ENCODE peak calls at places on chromosomes 2 and 18, in seven cellular contexts. One of them, this sample, is unnamed.

GRCh38 chr2:173210270-173211196 is 134.9 kb downstream of the MAP3K20 start:
- DNase-seq in aorta: peak; percentile 56
- DNase-seq in stimulated activated CD4-positive, alpha-beta T cell treated with anti-CD3 and anti-CD28 coated beads, TNF-alpha, amount 100 ng/mL, for 1 hour: no peak
- DNase-seq in NCI-H1105: peak; percentile 73
- DNase-seq in brain microvascular endothelial cell: peak; percentile 91
- DNase-seq in iPS-NIHi11: peak; percentile 73
- DNase-seq in RWPE1: peak; percentile 90
- DNase-seq in this sample: peak; percentile 73

GRCh38 chr18:66346833-66347595 is 256.9 kb downstream of the CDH19 start:
- DNase-seq in aorta: no peak
- DNase-seq in stimulated activated CD4-positive, alpha-beta T cell treated with anti-CD3 and anti-CD28 coated beads, TNF-alpha, amount 100 ng/mL, for 1 hour: no peak
- DNase-seq in NCI-H1105: no peak
- DNase-seq in brain microvascular endothelial cell: no peak
- DNase-seq in iPS-NIHi11: no peak
- DNase-seq in RWPE1: no peak
- DNase-seq in this sample: no peak

GRCh38 chr2:112893801-112894200 is 17.2 kb upstream of the IL37 start:
- DNase-seq in aorta: no peak
- DNase-seq in stimulated activated CD4-positive, alpha-beta T cell treated with anti-CD3 and anti-CD28 coated beads, TNF-alpha, amount 100 ng/mL, for 1 hour: no peak
- DNase-seq in NCI-H1105: no peak
- DNase-seq in brain microvascular endothelial cell: no peak
- DNase-seq in iPS-NIHi11: no peak
- DNase-seq in RWPE1: no peak
- DNase-seq in this sample: no peak

GRCh38 chr2:216606551-216607527 is 26.4 kb upstream of the IGFBP2 start:
- DNase-seq in aorta: no peak
- DNase-seq in stimulated activated CD4-positive, alpha-beta T cell treated with anti-CD3 and anti-CD28 coated beads, TNF-alpha, amount 100 ng/mL, for 1 hour: no peak
- DNase-seq in NCI-H1105: peak; percentile 74
- DNase-seq in brain microvascular endothelial cell: no peak
- DNase-seq in iPS-NIHi11: peak; percentile 69
- DNase-seq in RWPE1: no peak
- DNase-seq in this sample: peak; percentile 89

GRCh38 chr2:40358783-40359182 is 93.1 kb downstream of the SLC8A1 start:
- DNase-seq in aorta: no peak
- DNase-seq in stimulated activated CD4-positive, alpha-beta T cell treated with anti-CD3 and anti-CD28 coated beads, TNF-alpha, amount 100 ng/mL, for 1 hour: no peak
- DNase-seq in NCI-H1105: no peak
- DNase-seq in brain microvascular endothelial cell: no peak
- DNase-seq in iPS-NIHi11: no peak
- DNase-seq in RWPE1: no peak
- DNase-seq in this sample: no peak

GRCh38 chr2:66901344-66901743 is 466.4 kb downstream of the MEIS1 start:
- DNase-seq in aorta: no peak
- DNase-seq in stimulated activated CD4-positive, alpha-beta T cell treated with anti-CD3 and anti-CD28 coated beads, TNF-alpha, amount 100 ng/mL, for 1 hour: no peak
- DNase-seq in NCI-H1105: no peak
- DNase-seq in brain microvascular endothelial cell: no peak
- DNase-seq in iPS-NIHi11: no peak
- DNase-seq in RWPE1: no peak
- DNase-seq in this sample: no peak

GRCh38 chr18:2979871-2980606 is 32.9 kb downstream of the LPIN2 start:
- DNase-seq in aorta: no peak
- DNase-seq in stimulated activated CD4-positive, alpha-beta T cell treated with anti-CD3 and anti-CD28 coated beads, TNF-alpha, amount 100 ng/mL, for 1 hour: no peak
- DNase-seq in NCI-H1105: no peak
- DNase-seq in brain microvascular endothelial cell: no peak
- DNase-seq in iPS-NIHi11: no peak
- DNase-seq in RWPE1: no peak
- DNase-seq in this sample: no peak

GRCh38 chr2:39996653-39997080 is 217.6 kb upstream of the THUMPD2 start:
- DNase-seq in aorta: no peak
- DNase-seq in stimulated activated CD4-positive, alpha-beta T cell treated with anti-CD3 and anti-CD28 coated beads, TNF-alpha, amount 100 ng/mL, for 1 hour: no peak
- DNase-seq in NCI-H1105: no peak
- DNase-seq in brain microvascular endothelial cell: peak; percentile 88
- DNase-seq in iPS-NIHi11: no peak
- DNase-seq in RWPE1: peak; percentile 12
- DNase-seq in this sample: no peak

GRCh38 chr2:38648107-38648761 is 17.7 kb upstream of the GALM start:
- DNase-seq in aorta: no peak
- DNase-seq in stimulated activated CD4-positive, alpha-beta T cell treated with anti-CD3 and anti-CD28 coated beads, TNF-alpha, amount 100 ng/mL, for 1 hour: no peak
- DNase-seq in NCI-H1105: no peak
- DNase-seq in brain microvascular endothelial cell: no peak
- DNase-seq in iPS-NIHi11: no peak
- DNase-seq in RWPE1: no peak
- DNase-seq in this sample: no peak

GRCh38 chr2:226579519-226579918 is 220.1 kb downstream of the IRS1 start:
- DNase-seq in aorta: no peak
- DNase-seq in stimulated activated CD4-positive, alpha-beta T cell treated with anti-CD3 and anti-CD28 coated beads, TNF-alpha, amount 100 ng/mL, for 1 hour: no peak
- DNase-seq in NCI-H1105: no peak
- DNase-seq in brain microvascular endothelial cell: no peak
- DNase-seq in iPS-NIHi11: no peak
- DNase-seq in RWPE1: no peak
- DNase-seq in this sample: no peak

GRCh38 chr2:220077488-220077887 is 450.1 kb downstream of the SLC4A3 start:
- DNase-seq in aorta: no peak
- DNase-seq in stimulated activated CD4-positive, alpha-beta T cell treated with anti-CD3 and anti-CD28 coated beads, TNF-alpha, amount 100 ng/mL, for 1 hour: no peak
- DNase-seq in NCI-H1105: no peak
- DNase-seq in brain microvascular endothelial cell: peak; percentile 60
- DNase-seq in iPS-NIHi11: no peak
- DNase-seq in RWPE1: peak; percentile 13
- DNase-seq in this sample: no peak

GRCh38 chr18:55268146-55268545 is 308.9 kb upstream of the CCDC68 start:
- DNase-seq in aorta: no peak
- DNase-seq in stimulated activated CD4-positive, alpha-beta T cell treated with anti-CD3 and anti-CD28 coated beads, TNF-alpha, amount 100 ng/mL, for 1 hour: no peak
- DNase-seq in NCI-H1105: no peak
- DNase-seq in brain microvascular endothelial cell: no peak
- DNase-seq in iPS-NIHi11: no peak
- DNase-seq in RWPE1: no peak
- DNase-seq in this sample: no peak

GRCh38 chr18:25646971-25647370 is 295.0 kb upstream of the ZNF521 start:
- DNase-seq in aorta: no peak
- DNase-seq in stimulated activated CD4-positive, alpha-beta T cell treated with anti-CD3 and anti-CD28 coated beads, TNF-alpha, amount 100 ng/mL, for 1 hour: no peak
- DNase-seq in NCI-H1105: no peak
- DNase-seq in brain microvascular endothelial cell: no peak
- DNase-seq in iPS-NIHi11: no peak
- DNase-seq in RWPE1: no peak
- DNase-seq in this sample: no peak

GRCh38 chr2:34105015-34105767 is 506.1 kb upstream of the FAM98A start:
- DNase-seq in aorta: no peak
- DNase-seq in stimulated activated CD4-positive, alpha-beta T cell treated with anti-CD3 and anti-CD28 coated beads, TNF-alpha, amount 100 ng/mL, for 1 hour: no peak
- DNase-seq in NCI-H1105: no peak
- DNase-seq in brain microvascular endothelial cell: peak; percentile 65
- DNase-seq in iPS-NIHi11: no peak
- DNase-seq in RWPE1: peak; percentile 82
- DNase-seq in this sample: no peak

GRCh38 chr2:11889101-11889850 is 142.8 kb downstream of the LPIN1 start:
- DNase-seq in aorta: no peak
- DNase-seq in stimulated activated CD4-positive, alpha-beta T cell treated with anti-CD3 and anti-CD28 coated beads, TNF-alpha, amount 100 ng/mL, for 1 hour: no peak
- DNase-seq in NCI-H1105: no peak
- DNase-seq in brain microvascular endothelial cell: no peak
- DNase-seq in iPS-NIHi11: no peak
- DNase-seq in RWPE1: no peak
- DNase-seq in this sample: no peak

GRCh38 chr2:139230881-139231280 is 450.7 kb upstream of the NXPH2 start:
- DNase-seq in aorta: no peak
- DNase-seq in stimulated activated CD4-positive, alpha-beta T cell treated with anti-CD3 and anti-CD28 coated beads, TNF-alpha, amount 100 ng/mL, for 1 hour: no peak
- DNase-seq in NCI-H1105: no peak
- DNase-seq in brain microvascular endothelial cell: no peak
- DNase-seq in iPS-NIHi11: no peak
- DNase-seq in RWPE1: no peak
- DNase-seq in this sample: no peak